ENCODE peak calls at places on chromosomes 13 and 19, in six cellular contexts. One of them, this sample, is unnamed.

GRCh38 chr13:74891610-74892009 is 590.4 kb downstream of the TBC1D4 start:
- DNase-seq in retinal pigment epithelial cell: no peak
- DNase-seq in neural progenitor cell: no peak
- DNase-seq in heart right ventricle: no peak
- DNase-seq in PC-3: peak; percentile 84
- DNase-seq in fibroblast of mammary gland: peak; percentile 64
- DNase-seq in this sample: peak; percentile 28

GRCh38 chr13:113122571-113123225 is at the start of gene F10:
- DNase-seq in heart right ventricle: peak; percentile 47
- DNase-seq in fibroblast of mammary gland: peak; percentile 63
- DNase-seq in PC-3: no peak
- DNase-seq in neural progenitor cell: peak; percentile 72
- DNase-seq in retinal pigment epithelial cell: peak; percentile 17
- DNase-seq in this sample: no peak

GRCh38 chr19:28971011-28971410 is 241.9 kb downstream of the UQCRFS1 start:
- DNase-seq in PC-3: no peak
- DNase-seq in fibroblast of mammary gland: no peak
- DNase-seq in retinal pigment epithelial cell: no peak
- DNase-seq in heart right ventricle: no peak
- DNase-seq in neural progenitor cell: no peak
- DNase-seq in this sample: no peak

GRCh38 chr13:27293051-27293691 is 22.5 kb downstream of the RASL11A start:
- DNase-seq in PC-3: no peak
- DNase-seq in retinal pigment epithelial cell: no peak
- DNase-seq in heart right ventricle: no peak
- DNase-seq in neural progenitor cell: no peak
- DNase-seq in fibroblast of mammary gland: no peak
- DNase-seq in this sample: no peak

GRCh38 chr19:14475251-14476073 is at the start of gene PTGER1:
- DNase-seq in heart right ventricle: no peak
- DNase-seq in fibroblast of mammary gland: peak; percentile 47
- DNase-seq in neural progenitor cell: peak; percentile 69
- DNase-seq in PC-3: peak; percentile 68
- DNase-seq in retinal pigment epithelial cell: no peak
- DNase-seq in this sample: no peak

GRCh38 chr13:21359855-21360254 is 99.2 kb downstream of the ZDHHC20 start:
- DNase-seq in heart right ventricle: no peak
- DNase-seq in PC-3: no peak
- DNase-seq in retinal pigment epithelial cell: no peak
- DNase-seq in neural progenitor cell: no peak
- DNase-seq in fibroblast of mammary gland: no peak
- DNase-seq in this sample: no peak

GRCh38 chr19:47779524-47780214 is 1.2 kb downstream of the SELENOW start:
- DNase-seq in heart right ventricle: peak; percentile 87
- DNase-seq in PC-3: no peak
- DNase-seq in fibroblast of mammary gland: no peak
- DNase-seq in retinal pigment epithelial cell: no peak
- DNase-seq in neural progenitor cell: no peak
- DNase-seq in this sample: no peak

GRCh38 chr13:48318014-48318713 is 14.6 kb downstream of the RB1 start:
- DNase-seq in fibroblast of mammary gland: no peak
- DNase-seq in neural progenitor cell: no peak
- DNase-seq in heart right ventricle: peak; percentile 30
- DNase-seq in retinal pigment epithelial cell: no peak
- DNase-seq in PC-3: no peak
- DNase-seq in this sample: no peak

GRCh38 chr19:19171821-19172532 is 1.9 kb upstream of the MEF2B start:
- DNase-seq in fibroblast of mammary gland: peak; percentile 42
- DNase-seq in heart right ventricle: no peak
- DNase-seq in PC-3: no peak
- DNase-seq in neural progenitor cell: no peak
- DNase-seq in retinal pigment epithelial cell: no peak
- DNase-seq in this sample: no peak

GRCh38 chr19:44580366-44580895 is 32.9 kb upstream of the IGSF23 start:
- DNase-seq in retinal pigment epithelial cell: no peak
- DNase-seq in PC-3: no peak
- DNase-seq in neural progenitor cell: no peak
- DNase-seq in fibroblast of mammary gland: no peak
- DNase-seq in heart right ventricle: no peak
- DNase-seq in this sample: no peak

GRCh38 chr19:6092329-6093286 is 17.7 kb downstream of the RFX2 start:
- DNase-seq in retinal pigment epithelial cell: peak; percentile 89
- DNase-seq in neural progenitor cell: peak; percentile 58
- DNase-seq in heart right ventricle: peak; percentile 78
- DNase-seq in PC-3: peak; percentile 90
- DNase-seq in fibroblast of mammary gland: peak; percentile 85
- DNase-seq in this sample: peak; percentile 84
- H3K4me3 ChIP-seq in retinal pigment epithelial cell: peak overlapping the region; percentile 37
- H3K4me3 ChIP-seq in neural progenitor cell: peak overlapping the region; percentile 20
- H3K4me3 ChIP-seq in heart right ventricle: peak overlapping the region; percentile 44
- H3K4me3 ChIP-seq in PC-3: peak overlapping the region; percentile 38
- H3K4me3 ChIP-seq in fibroblast of mammary gland: peak overlapping the region; percentile 20
- H3K4me3 ChIP-seq in this sample: peak overlapping the region; percentile 31

DNA sequence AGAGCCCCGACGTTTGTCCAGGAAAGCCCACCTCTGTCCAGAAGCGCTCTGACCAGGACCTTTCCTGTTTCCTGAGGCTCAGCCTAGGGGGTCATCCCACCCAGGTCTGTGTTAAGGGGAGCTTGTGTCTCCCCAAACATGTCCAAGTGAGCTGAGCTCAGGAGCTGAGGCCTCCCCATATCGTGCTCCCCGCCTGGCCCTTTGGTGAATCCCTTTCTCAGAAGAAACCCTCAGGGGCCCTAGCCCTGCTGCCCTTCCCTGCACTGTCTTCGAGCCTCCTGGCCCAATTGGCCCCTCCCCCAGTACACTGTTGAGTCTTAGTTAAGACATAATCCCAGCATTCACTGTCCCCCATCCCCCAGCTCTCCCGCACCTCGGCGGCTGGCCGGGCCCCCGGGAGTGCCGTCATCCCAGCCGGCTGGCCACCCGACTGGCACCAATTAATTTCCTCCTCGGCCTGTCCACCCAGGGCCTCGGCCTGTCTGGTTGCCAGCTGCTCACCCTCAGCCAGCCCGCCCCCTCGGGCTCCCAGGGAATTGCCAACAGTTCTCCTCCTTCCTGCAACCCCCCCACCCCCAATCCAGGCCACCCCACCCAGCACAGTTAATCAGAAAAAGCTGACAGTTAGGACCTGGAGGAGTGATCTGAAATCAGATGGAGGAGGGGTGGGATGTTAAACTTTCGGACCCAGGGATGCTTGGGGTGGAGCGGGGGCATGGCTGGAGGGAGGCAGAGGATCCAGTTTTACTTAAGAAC is 13.6 kb downstream of the IER2 start:
- DNase-seq in fibroblast of mammary gland: peak; percentile 89
- DNase-seq in heart right ventricle: peak; percentile 76
- DNase-seq in PC-3: peak; percentile 93
- DNase-seq in retinal pigment epithelial cell: peak; percentile 81
- DNase-seq in neural progenitor cell: peak; percentile 94
- DNase-seq in this sample: peak; percentile 70
- H3K4me3 ChIP-seq in fibroblast of mammary gland: peak overlapping the region; percentile 15
- H3K4me3 ChIP-seq in heart right ventricle: peak overlapping the region; percentile 52
- H3K4me3 ChIP-seq in PC-3: peak overlapping the region; percentile 51
- H3K4me3 ChIP-seq in retinal pigment epithelial cell: peak overlapping the region; percentile 20
- H3K4me3 ChIP-seq in neural progenitor cell: peak overlapping the region; percentile 47
- H3K4me3 ChIP-seq in this sample: peak overlapping the region; percentile 32

GRCh38 chr19:12055784-12056183 is 3.0 kb upstream of the ZNF878 start:
- DNase-seq in heart right ventricle: no peak
- DNase-seq in fibroblast of mammary gland: no peak
- DNase-seq in neural progenitor cell: no peak
- DNase-seq in PC-3: peak; percentile 41
- DNase-seq in retinal pigment epithelial cell: no peak
- DNase-seq in this sample: no peak

GRCh38 chr19:12047868-12048267 is 4.9 kb downstream of the ZNF878 start:
- DNase-seq in heart right ventricle: no peak
- DNase-seq in fibroblast of mammary gland: no peak
- DNase-seq in neural progenitor cell: no peak
- DNase-seq in retinal pigment epithelial cell: no peak
- DNase-seq in PC-3: peak; percentile 45
- DNase-seq in this sample: no peak

GRCh38 chr19:12052571-12053169 is at the start of gene ZNF878:
- DNase-seq in PC-3: peak; percentile 95
- DNase-seq in retinal pigment epithelial cell: peak; percentile 54
- DNase-seq in neural progenitor cell: peak; percentile 99
- DNase-seq in heart right ventricle: peak; percentile 91
- DNase-seq in fibroblast of mammary gland: peak; percentile 68
- DNase-seq in this sample: peak; percentile 79

DNA sequence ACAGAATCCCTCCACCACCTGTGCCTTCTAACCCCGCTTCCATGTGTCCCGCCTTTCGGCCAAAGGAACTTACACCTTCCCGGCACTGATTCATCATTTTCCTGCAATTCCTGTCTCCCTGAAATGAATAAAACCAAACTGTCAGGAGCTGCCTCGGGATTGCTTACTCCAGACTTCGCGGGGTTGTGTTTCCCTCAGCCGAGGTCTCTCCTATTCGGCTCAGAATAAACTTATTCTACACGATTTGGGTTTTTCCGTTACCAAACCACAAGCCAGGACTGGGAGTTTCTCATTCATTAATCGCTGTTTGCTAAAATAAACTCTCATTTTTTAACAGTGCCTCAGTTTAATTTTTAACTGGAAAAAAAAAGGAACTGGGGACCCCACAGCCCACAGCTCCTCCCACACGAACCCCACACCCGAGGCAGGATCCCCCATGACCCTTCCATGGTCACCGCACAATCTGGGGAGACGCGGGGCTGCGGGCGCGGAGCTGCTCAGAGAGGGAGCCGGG is 647 bp downstream of the ZNF878 start:
- DNase-seq in fibroblast of mammary gland: peak; percentile 25
- DNase-seq in PC-3: peak; percentile 70
- DNase-seq in retinal pigment epithelial cell: no peak
- DNase-seq in heart right ventricle: no peak
- DNase-seq in neural progenitor cell: no peak
- DNase-seq in this sample: peak; percentile 16
- H3K4me3 ChIP-seq in fibroblast of mammary gland: peak overlapping the region; percentile 67
- H3K4me3 ChIP-seq in PC-3: peak overlapping the region; percentile 81
- H3K4me3 ChIP-seq in retinal pigment epithelial cell: peak overlapping the region; percentile 73
- H3K4me3 ChIP-seq in heart right ventricle: peak overlapping the region; percentile 85
- H3K4me3 ChIP-seq in neural progenitor cell: peak overlapping the region; percentile 79
- H3K4me3 ChIP-seq in this sample: peak overlapping the region; percentile 69

GRCh38 chr19:22783651-22784050 is 300 bp downstream of the ZNF99 start:
- DNase-seq in retinal pigment epithelial cell: no peak
- DNase-seq in neural progenitor cell: no peak
- DNase-seq in fibroblast of mammary gland: no peak
- DNase-seq in heart right ventricle: no peak
- DNase-seq in PC-3: no peak
- DNase-seq in this sample: no peak

DNA sequence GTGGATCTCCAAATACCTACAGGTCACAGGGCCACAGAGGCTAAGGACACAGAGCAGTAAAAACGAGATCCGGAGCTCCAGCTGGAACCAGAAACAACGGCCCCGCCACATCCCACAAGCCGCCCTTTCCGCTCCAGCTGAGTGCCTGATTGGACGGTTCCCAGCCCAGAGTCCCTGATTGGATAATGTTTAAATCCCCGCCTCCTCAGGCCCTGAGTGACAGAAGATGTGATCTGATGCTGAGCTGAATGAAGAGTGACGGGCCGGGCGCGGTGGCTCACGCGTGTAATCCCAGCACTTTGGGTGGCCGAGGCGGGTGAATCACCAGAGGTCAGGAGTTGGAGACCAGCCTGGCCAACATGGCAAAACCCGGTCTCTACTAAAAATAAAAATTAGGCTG is at the start of gene ZNF99:
- DNase-seq in PC-3: no peak
- DNase-seq in fibroblast of mammary gland: no peak
- DNase-seq in retinal pigment epithelial cell: no peak
- DNase-seq in heart right ventricle: peak; percentile 87
- DNase-seq in neural progenitor cell: no peak
- DNase-seq in this sample: no peak
- H3K4me3 ChIP-seq in PC-3: no peak within 1 kb of the TSS
- H3K4me3 ChIP-seq in fibroblast of mammary gland: no peak within 1 kb of the TSS
- H3K4me3 ChIP-seq in retinal pigment epithelial cell: no peak within 1 kb of the TSS
- H3K4me3 ChIP-seq in heart right ventricle: peak within 1 kb of the TSS; percentile 66
- H3K4me3 ChIP-seq in neural progenitor cell: no peak within 1 kb of the TSS
- H3K4me3 ChIP-seq in this sample: no peak within 1 kb of the TSS

GRCh38 chr19:4375164-4375619 is 25.2 kb downstream of the SH3GL1 start:
- DNase-seq in neural progenitor cell: no peak
- DNase-seq in heart right ventricle: no peak
- DNase-seq in PC-3: peak; percentile 95
- DNase-seq in retinal pigment epithelial cell: no peak
- DNase-seq in fibroblast of mammary gland: no peak
- DNase-seq in this sample: no peak
- H3K4me3 ChIP-seq in neural progenitor cell: no peak overlapping the region
- H3K4me3 ChIP-seq in heart right ventricle: no peak overlapping the region
- H3K4me3 ChIP-seq in PC-3: peak overlapping the region; percentile 44
- H3K4me3 ChIP-seq in retinal pigment epithelial cell: no peak overlapping the region
- H3K4me3 ChIP-seq in fibroblast of mammary gland: no peak overlapping the region
- H3K4me3 ChIP-seq in this sample: no peak overlapping the region

DNA sequence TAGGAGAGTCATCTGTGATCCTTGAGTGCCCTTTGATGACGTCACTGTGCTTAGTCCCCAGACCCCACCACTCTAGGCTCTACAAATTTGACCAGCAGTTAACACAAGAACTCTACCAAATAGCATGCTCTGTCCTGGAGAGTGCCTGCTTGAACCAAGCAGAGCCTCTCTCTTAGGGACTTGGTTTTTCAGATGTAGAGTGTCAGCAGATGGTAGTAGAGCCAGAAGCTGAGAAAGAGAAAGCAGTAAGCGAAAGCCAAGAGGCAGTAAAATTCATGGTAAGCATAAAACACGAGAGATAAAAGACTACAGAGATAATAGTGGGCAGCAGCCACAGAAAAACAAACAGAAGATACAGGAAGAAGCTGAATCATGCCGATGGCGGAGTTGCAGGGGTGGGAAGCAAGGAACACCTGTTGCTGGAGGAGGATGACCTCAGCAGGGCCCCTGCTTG is 193.3 kb downstream of the SLC7A1 start:
- DNase-seq in heart right ventricle: no peak
- DNase-seq in retinal pigment epithelial cell: no peak
- DNase-seq in neural progenitor cell: no peak
- DNase-seq in fibroblast of mammary gland: peak; percentile 25
- DNase-seq in PC-3: peak; percentile 8
- DNase-seq in this sample: peak; percentile 39
- H3K4me3 ChIP-seq in heart right ventricle: no peak overlapping the region
- H3K4me3 ChIP-seq in retinal pigment epithelial cell: no peak overlapping the region
- H3K4me3 ChIP-seq in neural progenitor cell: no peak overlapping the region
- H3K4me3 ChIP-seq in fibroblast of mammary gland: no peak overlapping the region
- H3K4me3 ChIP-seq in PC-3: no peak overlapping the region
- H3K4me3 ChIP-seq in this sample: no peak overlapping the region

GRCh38 chr13:110417537-110417908 is 110.4 kb downstream of the COL4A2 start:
- DNase-seq in heart right ventricle: peak; percentile 12
- DNase-seq in PC-3: no peak
- DNase-seq in retinal pigment epithelial cell: no peak
- DNase-seq in neural progenitor cell: no peak
- DNase-seq in fibroblast of mammary gland: no peak
- DNase-seq in this sample: no peak
- H3K4me3 ChIP-seq in heart right ventricle: peak overlapping the region; percentile 5
- H3K4me3 ChIP-seq in PC-3: no peak overlapping the region
- H3K4me3 ChIP-seq in retinal pigment epithelial cell: no peak overlapping the region
- H3K4me3 ChIP-seq in neural progenitor cell: no peak overlapping the region
- H3K4me3 ChIP-seq in fibroblast of mammary gland: no peak overlapping the region
- H3K4me3 ChIP-seq in this sample: no peak overlapping the region

This sample was measured in astrocyte.